ENCODE peak calls at places on chromosomes 13 and 19, in ten cellular contexts. T, D, Y, F, S, W, A, H, P and Z are unnamed samples.
A peak's percentile ranks its signal among the peaks of the same experiment; 100 is the strongest.

GRCh38 chr13:94188173-94188869 is 291.2 kb downstream of the DCT start:
- DNase-seq in P (no peak), D (no peak), W (no peak), Y (no peak), H (no peak), F (no peak), A (no peak), T (no peak), S (no peak), Z (no peak)

GRCh38 chr19:4061178-4061682 is 5.5 kb downstream of the ZBTB7A start:
- DNase-seq in T (no peak), D (no peak), S (peak; percentile 61), W (no peak), A (no peak), F (no peak), P (no peak), Y (no peak), H (no peak), Z (no peak)

GRCh38 chr19:10936661-10937084 is 8.1 kb downstream of the TIMM29 start:
- DNase-seq in S (peak; percentile 80), A (no peak), F (peak; percentile 65), D (no peak), P (no peak), Y (peak; percentile 74), W (peak; percentile 79), T (peak; percentile 71), H (peak; percentile 83), Z (no peak)

GRCh38 chr19:10343495-10343894 is 4.1 kb upstream of the ICAM3 start:
- DNase-seq in P (no peak), S (no peak), D (no peak), A (no peak), H (no peak), Y (no peak), T (no peak), W (no peak), F (no peak), Z (no peak)

GRCh38 chr19:32539240-32539916 is 41.6 kb upstream of the PDCD5 start:
- DNase-seq in A (no peak), F (no peak), W (no peak), Y (no peak), S (no peak), D (no peak), P (no peak), H (no peak), T (no peak), Z (no peak)

GRCh38 chr13:80259159-80259558 is 81.8 kb downstream of the SPRY2 start:
- DNase-seq in F (no peak), W (no peak), T (no peak), A (no peak), S (no peak), P (no peak), Y (no peak), H (no peak), D (no peak), Z (no peak)

GRCh38 chr13:64912141-64912540 is 2318.0 kb downstream of the PCDH9 start:
- DNase-seq in A (no peak), T (no peak), D (no peak), H (no peak), F (no peak), S (peak; percentile 76), W (no peak), P (no peak), Y (no peak), Z (no peak)

GRCh38 chr13:48761256-48761655 is 107.5 kb downstream of the CYSLTR2 start:
- DNase-seq in D (no peak), F (no peak), Y (no peak), S (no peak), W (no peak), P (no peak), H (no peak), A (no peak), T (no peak), Z (no peak)

GRCh38 chr19:48393559-48394330 is at the start of gene GRIN2D:
- DNase-seq in P (no peak), S (peak; percentile 38), F (no peak), T (peak; percentile 48), Y (no peak), W (peak; percentile 46), A (no peak), D (peak; percentile 35), H (no peak), Z (no peak)

GRCh38 chr19:19170053-19170945 is at the start of gene MEF2B:
- DNase-seq in F (no peak), W (peak; percentile 95), Y (peak; percentile 55), A (peak; percentile 88), P (peak; percentile 61), T (peak; percentile 85), D (peak; percentile 89), H (peak; percentile 80), S (peak; percentile 41), Z (peak; percentile 82)

GRCh38 chr13:57588639-57589038 is 42.9 kb upstream of the PCDH17 start:
- DNase-seq in D (no peak), F (no peak), T (no peak), H (no peak), W (no peak), P (no peak), Y (no peak), A (no peak), S (no peak), Z (no peak)

GRCh38 chr19:28737021-28737525 is 475.9 kb downstream of the UQCRFS1 start:
- DNase-seq in H (peak; percentile 34), T (peak; percentile 32), S (peak; percentile 59), Y (peak; percentile 47), W (no peak), F (no peak), P (no peak), D (no peak), A (no peak), Z (no peak)

GRCh38 chr19:6721773-6722172 is 1.3 kb upstream of the C3 start:
- DNase-seq in A (no peak), F (no peak), D (no peak), T (no peak), W (no peak), H (no peak), P (no peak), Y (no peak), S (no peak), Z (no peak)

GRCh38 chr19:17183858-17184271 is 31.3 kb upstream of the USE1 start:
- DNase-seq in A (no peak), T (no peak), Y (no peak), D (peak; percentile 42), S (no peak), H (no peak), W (no peak), P (no peak), F (peak; percentile 19), Z (no peak)

GRCh38 chr19:39845621-39846175 is 481 bp downstream of the FBL start:
- DNase-seq in A (no peak), W (peak; percentile 46), S (peak; percentile 15), H (no peak), Y (no peak), D (no peak), P (peak; percentile 11), F (no peak), T (no peak), Z (no peak)

GRCh38 chr13:100789481-100789880 is 114.9 kb upstream of the TMTC4 start:
- DNase-seq in A (no peak), W (no peak), F (no peak), Y (peak; percentile 93), S (peak; percentile 7), H (peak; percentile 59), T (peak; percentile 39), D (no peak), P (no peak), Z (no peak)

GRCh38 chr19:54458648-54459281 is 4.8 kb downstream of the LENG9 start:
- DNase-seq in Y (no peak), S (no peak), W (no peak), H (no peak), T (no peak), A (no peak), P (no peak), F (no peak), D (no peak), Z (no peak)

GRCh38 chr19:46495789-46496099 is at the start of gene PNMA8B:
- DNase-seq in T (peak; percentile 89), Y (peak; percentile 94), D (no peak), F (no peak), W (no peak), P (no peak), H (peak; percentile 97), S (peak; percentile 32), A (peak; percentile 89), Z (peak; percentile 91)

GRCh38 chr19:45470147-45471081 is 2.6 kb downstream of the FOSB start:
- DNase-seq in S (peak; percentile 62), D (peak; percentile 60), T (no peak), A (no peak), W (no peak), P (no peak), Y (no peak), H (no peak), F (no peak), Z (no peak)

GRCh38 chr13:42534785-42535184 is 39.2 kb upstream of the TNFSF11 start:
- DNase-seq in F (no peak), S (no peak), Y (no peak), T (no peak), W (no peak), D (no peak), H (no peak), P (no peak), A (no peak), Z (no peak)

GRCh38 chr13:102724923-102725322 is 30.1 kb upstream of the METTL21C start:
- DNase-seq in S (peak; percentile 83), T (no peak), D (no peak), F (peak; percentile 49), Y (peak; percentile 66), H (no peak), P (no peak), A (no peak), W (peak; percentile 25), Z (no peak)

GRCh38 chr13:78881746-78882145 is 222.8 kb upstream of the OBI1 start:
- DNase-seq in P (no peak), A (no peak), S (no peak), H (peak; percentile 79), Y (no peak), F (no peak), T (no peak), D (no peak), W (peak; percentile 61), Z (no peak)

GRCh38 chr19:29665826-29666633 is 769 bp downstream of the PLEKHF1 start:
- DNase-seq in H (no peak), S (peak; percentile 69), T (no peak), D (no peak), F (no peak), Y (no peak), W (no peak), P (no peak), A (no peak), Z (no peak)

GRCh38 chr19:47296036-47296435 is 13.6 kb upstream of the C5AR1 start:
- DNase-seq in W (peak; percentile 76), H (peak; percentile 82), F (peak; percentile 33), P (peak; percentile 64), S (peak; percentile 69), D (no peak), A (peak; percentile 91), Y (peak; percentile 78), T (peak; percentile 72), Z (no peak)

GRCh38 chr13:21074601-21075302 is 13.4 kb upstream of the LATS2 start:
- DNase-seq in D (no peak), A (peak; percentile 38), P (no peak), W (no peak), H (no peak), Y (peak; percentile 35), T (no peak), F (peak; percentile 97), S (peak; percentile 51), Z (no peak)

GRCh38 chr19:55641376-55642152 is 762 bp downstream of the ZNF580 start:
- DNase-seq in W (no peak), Y (no peak), T (no peak), P (no peak), A (no peak), H (no peak), S (no peak), D (no peak), F (no peak), Z (no peak)

GRCh38 chr19:40685563-40685962 is 4.9 kb downstream of the NUMBL start:
- DNase-seq in H (no peak), A (no peak), Y (no peak), S (peak; percentile 13), F (no peak), P (no peak), T (no peak), W (no peak), D (no peak), Z (no peak)

GRCh38 chr13:34816118-34816517 is 126.0 kb upstream of the NBEA start:
- DNase-seq in F (no peak), Y (no peak), D (no peak), S (no peak), P (no peak), A (no peak), H (no peak), T (no peak), W (no peak), Z (no peak)